ENCODE peak calls at places on chromosomes 7 and 10, in nine cellular contexts. V, U, Y, N, J, W, K, H and X are unnamed samples.

GRCh38 chr10:541750-542371 is 147.6 kb downstream of the DIP2C start:
- DNase-seq in N (no peak), Y (no peak), J (no peak), K (no peak), U (no peak), V (no peak), W (no peak), H (no peak), X (no peak)

GRCh38 chr10:110852255-110852896 is 19.4 kb upstream of the PDCD4 start:
- DNase-seq in N (no peak), U (no peak), H (no peak), W (no peak), J (no peak), K (peak; percentile 85), Y (no peak), V (no peak), X (no peak)

GRCh38 chr10:29946953-29947700 is 112.3 kb downstream of the JCAD start:
- DNase-seq in K (no peak), W (no peak), J (no peak), N (no peak), V (no peak), H (peak; percentile 14), U (no peak), Y (peak; percentile 74), X (no peak)

GRCh38 chr7:8109196-8110022 is 140.8 kb downstream of the GLCCI1 start:
- DNase-seq in K (no peak), V (no peak), Y (no peak), H (no peak), N (no peak), W (no peak), U (no peak), J (no peak), X (no peak)

GRCh38 chr7:138833596-138833995 is 35.6 kb upstream of the ATP6V0A4 start:
- DNase-seq in N (no peak), U (no peak), Y (no peak), V (no peak), W (no peak), J (no peak), K (no peak), H (no peak), X (no peak)

GRCh38 chr7:91398341-91398740 is 134.1 kb downstream of the FZD1 start:
- DNase-seq in K (no peak), V (no peak), Y (no peak), U (no peak), H (no peak), W (no peak), N (no peak), J (no peak), X (no peak)

GRCh38 chr10:79243211-79244067 is 103.8 kb upstream of the PPIF start:
- DNase-seq in V (peak; percentile 83), W (peak; percentile 77), Y (no peak), H (no peak), U (no peak), N (no peak), J (peak; percentile 21), K (no peak), X (peak; percentile 81)

GRCh38 chr7:137747359-137748031 is 99.3 kb downstream of the DGKI start:
- DNase-seq in K (no peak), N (no peak), W (no peak), U (no peak), Y (no peak), H (no peak), V (no peak), J (no peak), X (no peak)

GRCh38 chr7:80641548-80641947 is 3.1 kb downstream of the CD36 start:
- DNase-seq in V (no peak), J (no peak), U (no peak), W (no peak), H (no peak), Y (no peak), K (no peak), N (no peak), X (peak; percentile 37)

GRCh38 chr7:128410092-128410665 is 397 bp upstream of the IMPDH1 start:
- DNase-seq in U (peak; percentile 94), V (peak; percentile 60), J (peak; percentile 30), H (peak; percentile 92), W (peak; percentile 61), N (peak; percentile 71), K (peak; percentile 48), Y (peak; percentile 51), X (peak; percentile 81)

GRCh38 chr7:18975276-18975675 is 142.2 kb downstream of the TWIST1 start:
- DNase-seq in J (no peak), Y (no peak), U (no peak), V (no peak), K (no peak), N (no peak), W (no peak), H (no peak), X (no peak)

GRCh38 chr10:31101123-31101522 is 69.5 kb upstream of the ZNF438 start:
- DNase-seq in W (no peak), K (peak; percentile 85), Y (peak; percentile 62), N (peak; percentile 35), H (peak; percentile 82), V (peak; percentile 66), U (no peak), J (peak; percentile 39), X (no peak)

GRCh38 chr7:69597278-69598076 is 798 bp upstream of the AUTS2 start:
- DNase-seq in W (peak; percentile 67), U (peak; percentile 93), V (no peak), Y (no peak), H (no peak), K (no peak), J (peak; percentile 2), N (peak; percentile 29), X (no peak)

GRCh38 chr10:4780782-4781181 is 45.2 kb upstream of the AKR1E2 start:
- DNase-seq in J (no peak), H (peak; percentile 76), W (no peak), K (no peak), N (no peak), U (no peak), Y (no peak), V (no peak), X (peak; percentile 93)

GRCh38 chr10:52950578-52950977 is 178.0 kb upstream of the MBL2 start:
- DNase-seq in J (no peak), K (no peak), V (no peak), W (no peak), U (no peak), Y (no peak), N (no peak), H (no peak), X (no peak)

GRCh38 chr10:6838118-6838517 is 258.0 kb upstream of the PRKCQ start:
- DNase-seq in K (no peak), V (peak; percentile 16), J (no peak), W (no peak), Y (no peak), N (no peak), H (no peak), U (no peak), X (peak; percentile 53)

GRCh38 chr7:32241636-32242035 is 171.4 kb upstream of the PDE1C start:
- DNase-seq in J (no peak), H (no peak), U (peak; percentile 57), W (no peak), K (no peak), N (no peak), V (no peak), Y (no peak), X (no peak)
- H3K9me3 ChIP-seq in J (no peaks in the 10 kb centered on the region), H (no peaks in the 10 kb centered on the region), U (no peaks in the 10 kb centered on the region), W (no peaks in the 10 kb centered on the region), K (no peaks in the 10 kb centered on the region), N (no peaks in the 10 kb centered on the region), V (no peaks in the 10 kb centered on the region), Y (no peaks in the 10 kb centered on the region), X (no peaks in the 10 kb centered on the region)

GRCh38 chr7:107949443-107949935 is 53.5 kb downstream of the LAMB1 start:
- DNase-seq in J (no peak), U (no peak), Y (no peak), K (no peak), N (no peak), V (no peak), W (no peak), H (no peak), X (no peak)
- H3K27ac ChIP-seq in J (no peak overlapping the region), U (peak overlapping the region; percentile 21), Y (no peak overlapping the region), K (peak overlapping the region; percentile 51), N (peak overlapping the region; percentile 86), V (no peak overlapping the region), W (no peak overlapping the region), H (peak overlapping the region; percentile 34), X (no peak overlapping the region)

DNA sequence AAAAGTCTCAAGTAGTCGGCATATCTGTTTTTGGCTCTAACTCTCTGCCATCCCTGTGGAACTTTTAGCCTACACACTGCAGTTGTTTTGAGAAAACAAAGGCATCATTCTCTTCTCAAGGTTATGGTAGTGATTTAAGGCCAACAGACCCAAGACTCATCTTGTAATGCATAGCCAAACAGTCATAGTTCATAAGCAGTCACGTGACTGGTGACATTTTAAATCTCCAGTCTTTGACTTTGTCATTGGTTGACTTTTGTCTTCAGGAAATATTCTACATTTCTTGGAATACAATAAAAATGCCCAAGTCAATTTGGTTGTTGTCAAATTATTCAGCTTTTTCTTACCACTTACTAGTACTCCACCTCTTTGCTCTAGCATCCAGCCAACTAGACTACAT is 114.8 kb downstream of the ANKRD30A start:
- DNase-seq in H (no peak), N (no peak), U (no peak), V (no peak), W (no peak), J (no peak), K (no peak), Y (no peak), X (no peak)
- H3K9me3 ChIP-seq in H (no peaks in the 10 kb centered on the region), N (peaks cover 8% of the 10 kb centered on the region), U (no peaks in the 10 kb centered on the region), V (peaks cover 8% of the 10 kb centered on the region), W (peaks cover 4% of the 10 kb centered on the region), J (no peaks in the 10 kb centered on the region), K (peaks cover 14% of the 10 kb centered on the region), Y (peaks cover 5% of the 10 kb centered on the region), X (no peaks in the 10 kb centered on the region)

GRCh38 chr7:22723642-22724041 is 3.4 kb upstream of the IL6 start:
- DNase-seq in N (no peak), K (no peak), H (peak; percentile 26), V (no peak), W (no peak), U (no peak), Y (no peak), J (no peak), X (no peak)

GRCh38 chr7:22720791-22721786 is 5.9 kb upstream of the IL6 start:
- DNase-seq in U (peak; percentile 72), W (no peak), N (no peak), J (no peak), H (no peak), K (no peak), V (no peak), Y (no peak), X (no peak)

GRCh38 chr7:22722596-22722995 is 4.4 kb upstream of the IL6 start:
- DNase-seq in V (no peak), N (no peak), U (no peak), Y (no peak), W (no peak), H (no peak), K (no peak), J (no peak), X (no peak)

GRCh38 chr7:22724861-22725260 is 2.1 kb upstream of the IL6 start:
- DNase-seq in U (no peak), J (no peak), K (no peak), W (no peak), N (no peak), V (no peak), H (no peak), Y (no peak), X (no peak)

DNA sequence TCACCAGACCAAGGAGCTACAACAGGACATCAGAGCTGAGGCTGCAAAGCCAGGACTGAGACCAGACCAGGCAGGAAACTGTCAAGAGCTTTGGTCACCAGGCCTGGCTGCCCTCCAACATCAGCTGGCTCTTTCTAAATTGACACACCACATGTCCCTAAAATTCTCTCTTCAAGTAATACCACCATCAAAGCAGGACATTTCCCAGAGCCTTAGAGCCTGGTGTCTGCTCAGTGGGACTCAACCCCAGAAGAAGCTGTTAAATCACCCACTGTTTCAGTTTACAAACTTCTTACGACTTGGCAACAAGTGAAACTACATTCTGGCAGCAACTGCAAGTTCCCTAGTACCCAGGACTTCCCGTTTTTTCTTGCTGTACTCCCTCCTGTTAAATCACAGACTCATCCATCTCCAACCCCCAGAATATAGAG is 3.8 kb upstream of the IL6 start:
- DNase-seq in H (peak; percentile 61), Y (no peak), K (no peak), J (no peak), W (peak; percentile 46), V (no peak), N (no peak), U (no peak), X (no peak)
- H3K27ac ChIP-seq in H (peak overlapping the region; percentile 54), Y (peak overlapping the region; percentile 43), K (no peak overlapping the region), J (no peak overlapping the region), W (peak overlapping the region; percentile 41), V (no peak overlapping the region), N (peak overlapping the region; percentile 57), U (peak overlapping the region; percentile 83), X (no peak overlapping the region)